ENCODE peak calls at places on chromosome 16, in six cellular contexts. K, F, L, H, A and Y are unnamed samples. For H3K9me3 and H3K4me1, the result is how much of the 10 kb centered on the place peaks cover.

GRCh38 chr16:68116256-68116853 is 31.2 kb downstream of the NFATC3 start:
- DNase-seq in K (no peak), F (no peak), L (no peak), H (no peak), A (peak), Y (peak)

GRCh38 chr16:28258571-28258970 is 33.8 kb upstream of the SBK1 start:
- DNase-seq in K (no peak), F (no peak), L (no peak), H (no peak), A (peak), Y (no peak)

GRCh38 chr16:67024384-67024896 is 4.5 kb upstream of the CBFB start:
- DNase-seq in K (no peak), F (peak), L (no peak), H (no peak), A (no peak), Y (no peak)

GRCh38 chr16:14007460-14007859 is 63.7 kb upstream of the MRTFB start:
- DNase-seq in K (no peak), F (no peak), L (no peak), H (no peak), A (peak), Y (no peak)

GRCh38 chr16:11411059-11411550 is 65.8 kb downstream of the RMI2 start:
- DNase-seq in K (no peak), F (no peak), L (no peak), H (no peak), A (no peak), Y (no peak)

GRCh38 chr16:68356249-68356918 is 45.6 kb downstream of the PRMT7 start:
- DNase-seq in K (no peak), F (no peak), L (peak), H (no peak), A (no peak), Y (peak)

GRCh38 chr16:80602894-80603293 is 62.1 kb downstream of the DYNLRB2 start:
- DNase-seq in K (no peak), F (no peak), L (no peak), H (no peak), A (no peak), Y (no peak)

GRCh38 chr16:30692381-30693074 is 6.4 kb upstream of the SRCAP start:
- DNase-seq in K (no peak), F (no peak), L (no peak), H (no peak), A (no peak), Y (no peak)

GRCh38 chr16:27721548-27722265 is 171.8 kb downstream of the KATNIP start:
- DNase-seq in K (no peak), F (peak), L (no peak), H (peak), A (peak), Y (no peak)

GRCh38 chr16:17339764-17340541 is 130.8 kb downstream of the XYLT1 start:
- DNase-seq in K (no peak), F (peak), L (no peak), H (no peak), A (peak), Y (no peak)

GRCh38 chr16:27355610-27356009 is 41.8 kb downstream of the IL4R start:
- DNase-seq in K (no peak), F (peak), L (no peak), H (no peak), A (peak), Y (peak)

GRCh38 chr16:15610369-15610871 is 32.5 kb downstream of the MARF1 start:
- DNase-seq in K (no peak), F (no peak), L (no peak), H (no peak), A (peak), Y (no peak)

GRCh38 chr16:56606688-56607618 is 1.4 kb upstream of the MT2A start:
- DNase-seq in K (no peak), F (peak), L (no peak), H (peak), A (peak), Y (peak)

GRCh38 chr16:31033709-31034492 is 543 bp downstream of the STX4 start:
- DNase-seq in K (peak), F (peak), L (peak), H (peak), A (peak), Y (peak)

GRCh38 chr16:86681440-86681838 is 103.1 kb downstream of the FOXL1 start:
- DNase-seq in K (no peak), F (peak), L (no peak), H (no peak), A (peak), Y (no peak)

GRCh38 chr16:29836623-29837022 is 16.4 kb downstream of the MVP start:
- DNase-seq in K (no peak), F (no peak), L (no peak), H (no peak), A (no peak), Y (no peak)

GRCh38 chr16:79723583-79724168 is 123.1 kb upstream of the MAF start:
- DNase-seq in K (peak), F (no peak), L (no peak), H (no peak), A (no peak), Y (no peak)

GRCh38 chr16:67092227-67092626 is 17.5 kb upstream of the PHAF1 start:
- DNase-seq in K (no peak), F (no peak), L (no peak), H (no peak), A (peak), Y (no peak)

GRCh38 chr16:10343124-10343760 is 42.6 kb upstream of the ATF7IP2 start:
- DNase-seq in K (no peak), F (no peak), L (no peak), H (no peak), A (no peak), Y (no peak)

GRCh38 chr16:22214893-22215292 is 8.8 kb downstream of the EEF2K start:
- DNase-seq in K (no peak), F (no peak), L (no peak), H (no peak), A (no peak), Y (no peak)

GRCh38 chr16:25134306-25134705 is 22.8 kb downstream of the LCMT1 start:
- DNase-seq in K (no peak), F (no peak), L (no peak), H (no peak), A (peak), Y (no peak)

GRCh38 chr16:1019234-1019933 is 37.8 kb downstream of the SOX8 start:
- DNase-seq in K (peak), F (peak), L (no peak), H (no peak), A (peak), Y (no peak)

GRCh38 chr16:58110590-58111330 is 18.4 kb downstream of the CFAP20 start:
- DNase-seq in K (no peak), F (no peak), L (no peak), H (no peak), A (peak), Y (no peak)

GRCh38 chr16:66872524-66872923 is 7.8 kb upstream of the PDP2 start:
- DNase-seq in K (no peak), F (no peak), L (no peak), H (no peak), A (no peak), Y (no peak)

GRCh38 chr16:81587626-81588160 is 143.1 kb downstream of the CMIP start:
- DNase-seq in K (no peak), F (no peak), L (no peak), H (no peak), A (peak), Y (no peak)

GRCh38 chr16:83336630-83337029 is 471.1 kb upstream of the HSBP1 start:
- DNase-seq in K (no peak), F (no peak), L (no peak), H (no peak), A (peak), Y (no peak)

GRCh38 chr16:30902070-30902972 is 5.9 kb downstream of the CTF1 start:
- DNase-seq in K (peak), F (peak), L (peak), H (no peak), A (peak), Y (peak)

GRCh38 chr16:77763994-77764393 is 24.4 kb upstream of the VAT1L start:
- DNase-seq in K (no peak), F (no peak), L (no peak), H (no peak), A (peak), Y (no peak)

GRCh38 chr16:16007743-16008111 is 58.3 kb downstream of the ABCC1 start:
- DNase-seq in K (no peak), F (no peak), L (no peak), H (no peak), A (no peak), Y (no peak)

GRCh38 chr16:15907863-15908478 is 19.6 kb upstream of the CEP20 start:
- DNase-seq in K (peak), F (no peak), L (no peak), H (no peak), A (peak), Y (no peak)

GRCh38 chr16:70257391-70257790 is 5.7 kb upstream of the EXOSC6 start:
- DNase-seq in K (no peak), F (no peak), L (no peak), H (no peak), A (peak), Y (no peak)

GRCh38 chr16:50526249-50526648 is 21.9 kb upstream of the NKD1 start:
- DNase-seq in K (no peak), F (no peak), L (no peak), H (peak), A (no peak), Y (no peak)

GRCh38 chr16:57388359-57389086 is 16.0 kb upstream of the CCL17 start:
- DNase-seq in K (no peak), F (no peak), L (no peak), H (no peak), A (no peak), Y (no peak)

GRCh38 chr16:27382187-27382855 is 19.7 kb upstream of the IL21R start:
- DNase-seq in K (no peak), F (peak), L (no peak), H (no peak), A (no peak), Y (no peak)

DNA sequence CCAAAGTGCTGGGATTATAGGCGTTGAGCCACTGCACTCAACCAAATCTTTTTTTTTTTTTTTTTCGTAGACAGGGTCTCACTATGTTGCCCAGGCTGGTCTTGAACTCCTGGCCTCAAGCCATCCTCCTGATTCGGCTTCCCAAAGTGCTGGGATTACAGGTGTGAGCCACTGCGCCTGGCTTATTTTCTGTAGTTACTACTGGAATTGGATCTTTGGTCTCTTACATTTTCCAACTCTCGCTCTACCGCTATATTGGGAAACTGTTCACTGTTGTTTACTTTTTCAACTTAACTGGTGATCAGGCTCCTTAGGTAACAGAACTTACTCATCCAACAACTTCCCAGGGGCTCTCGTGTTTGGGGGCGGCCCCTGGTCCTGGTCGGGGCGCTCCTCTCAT is 14.1 kb downstream of the ZNF200 start:
- DNase-seq in K (no peak), F (no peak), L (no peak), H (no peak), A (no peak), Y (no peak)
- H3K9me3 ChIP-seq in K (under half), F (half or more), L (under half), H (half or more), A (under half), Y (half or more)

DNA sequence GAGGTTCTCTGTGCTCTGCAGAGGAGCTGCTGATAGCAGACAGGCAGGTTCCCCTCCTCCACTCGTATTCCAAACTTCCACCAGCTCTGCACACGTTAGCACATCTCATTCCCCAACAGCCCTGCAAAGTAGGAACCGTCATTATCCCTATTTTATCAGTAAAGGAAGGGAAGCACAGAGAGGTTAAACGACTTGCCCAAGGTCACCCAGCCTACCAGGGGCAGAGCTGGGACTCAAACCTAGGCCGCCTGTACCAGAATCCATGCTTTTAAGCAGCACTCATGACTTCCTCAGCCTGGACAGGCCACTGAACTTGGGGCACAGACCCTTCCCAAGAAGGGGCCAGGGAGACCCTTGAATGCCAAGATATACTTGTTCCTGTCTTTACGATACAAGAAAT is 75.2 kb downstream of the CRISPLD2 start:
- DNase-seq in K (no peak), F (no peak), L (no peak), H (no peak), A (no peak), Y (no peak)
- H3K4me1 ChIP-seq in K (under half), F (under half), L (under half), H (under half), A (under half), Y (under half)

GRCh38 chr16:74679983-74680382 is 13.3 kb upstream of the RFWD3 start:
- DNase-seq in K (no peak), F (no peak), L (no peak), H (no peak), A (no peak), Y (no peak)

GRCh38 chr16:74682556-74682955 is 15.9 kb upstream of the RFWD3 start:
- DNase-seq in K (no peak), F (no peak), L (no peak), H (no peak), A (no peak), Y (no peak)

GRCh38 chr16:74677868-74678267 is 11.2 kb upstream of the RFWD3 start:
- DNase-seq in K (no peak), F (no peak), L (no peak), H (no peak), A (no peak), Y (no peak)

GRCh38 chr16:74680681-74681080 is 14.0 kb upstream of the RFWD3 start:
- DNase-seq in K (no peak), F (no peak), L (no peak), H (no peak), A (no peak), Y (no peak)
- H3K9me3 ChIP-seq in K (under half), F (under half), L (under half), H (under half), A (under half), Y (under half)

GRCh38 chr16:88502371-88502770 is 49.3 kb downstream of the ZFPM1 start:
- DNase-seq in K (no peak), F (no peak), L (no peak), H (no peak), A (no peak), Y (no peak)
- H3K4me1 ChIP-seq in K (under half), F (under half), L (under half), H (under half), A (under half), Y (under half)

GRCh38 chr16:8044796-8045195 is 545.5 kb downstream of the TMEM114 start:
- DNase-seq in K (no peak), F (no peak), L (no peak), H (peak), A (no peak), Y (no peak)
- H3K9me3 ChIP-seq in K (under half), F (under half), L (under half), H (under half), A (under half), Y (under half)